ENCODE peak calls at places on chromosomes 2 and 18, in four cellular contexts. One of them, this sample, is unnamed.

GRCh38 chr2:226893206-226893605 is 57.4 kb downstream of the RHBDD1 start:
- DNase-seq in hypothalamus: no peak
- DNase-seq in left lung: no peak
- DNase-seq in anterior cingulate cortex: no peak
- DNase-seq in this sample: no peak

GRCh38 chr2:17736989-17737388 is 16.6 kb downstream of the SMC6 start:
- DNase-seq in left lung: no peak
- DNase-seq in anterior cingulate cortex: no peak
- DNase-seq in hypothalamus: no peak
- DNase-seq in this sample: no peak

GRCh38 chr2:234146087-234146826 is 95.8 kb downstream of the SPP2 start:
- DNase-seq in left lung: no peak
- DNase-seq in anterior cingulate cortex: no peak
- DNase-seq in hypothalamus: no peak
- DNase-seq in this sample: no peak

GRCh38 chr2:232361646-232362045 is 16.9 kb upstream of the ALPP start:
- DNase-seq in anterior cingulate cortex: no peak
- DNase-seq in hypothalamus: no peak
- DNase-seq in left lung: no peak
- DNase-seq in this sample: no peak

GRCh38 chr2:135984199-135985017 is 1.0 kb downstream of the DARS1 start:
- DNase-seq in hypothalamus: no peak
- DNase-seq in left lung: no peak
- DNase-seq in anterior cingulate cortex: no peak
- DNase-seq in this sample: no peak

GRCh38 chr2:30713698-30714097 is 93.5 kb downstream of the CAPN13 start:
- DNase-seq in hypothalamus: no peak
- DNase-seq in left lung: no peak
- DNase-seq in anterior cingulate cortex: no peak
- DNase-seq in this sample: no peak

GRCh38 chr2:219306047-219306446 is 3.2 kb downstream of the PTPRN start:
- DNase-seq in anterior cingulate cortex: no peak
- DNase-seq in left lung: no peak
- DNase-seq in hypothalamus: no peak
- DNase-seq in this sample: no peak

GRCh38 chr18:24459772-24460171 is 665 bp upstream of the HRH4 start:
- DNase-seq in anterior cingulate cortex: no peak
- DNase-seq in hypothalamus: no peak
- DNase-seq in left lung: no peak
- DNase-seq in this sample: no peak

GRCh38 chr2:231227309-231228162 is 29.1 kb downstream of the ARMC9 start:
- DNase-seq in left lung: no peak
- DNase-seq in hypothalamus: no peak
- DNase-seq in anterior cingulate cortex: peak; percentile 52
- DNase-seq in this sample: no peak

GRCh38 chr2:1366546-1367134 is 46.6 kb upstream of the TPO start:
- DNase-seq in anterior cingulate cortex: peak; percentile 73
- DNase-seq in hypothalamus: no peak
- DNase-seq in left lung: no peak
- DNase-seq in this sample: peak; percentile 78

GRCh38 chr2:161370981-161371380 is 45.1 kb upstream of the TBR1 start:
- DNase-seq in anterior cingulate cortex: peak; percentile 3
- DNase-seq in left lung: no peak
- DNase-seq in hypothalamus: no peak
- DNase-seq in this sample: no peak

GRCh38 chr2:109103286-109103685 is 25.7 kb upstream of the SH3RF3 start:
- DNase-seq in left lung: no peak
- DNase-seq in hypothalamus: no peak
- DNase-seq in anterior cingulate cortex: no peak
- DNase-seq in this sample: peak; percentile 13

GRCh38 chr2:233416199-233416598 is 61.9 kb downstream of the DGKD start:
- DNase-seq in hypothalamus: no peak
- DNase-seq in anterior cingulate cortex: no peak
- DNase-seq in left lung: no peak
- DNase-seq in this sample: no peak

GRCh38 chr2:16570516-16570915 is 95.1 kb downstream of the CYRIA start:
- DNase-seq in anterior cingulate cortex: no peak
- DNase-seq in hypothalamus: no peak
- DNase-seq in left lung: no peak
- DNase-seq in this sample: no peak

GRCh38 chr2:237480988-237481387 is 6.1 kb upstream of the MLPH start:
- DNase-seq in hypothalamus: no peak
- DNase-seq in anterior cingulate cortex: no peak
- DNase-seq in left lung: no peak
- DNase-seq in this sample: no peak

GRCh38 chr2:211085056-211085680 is 528.8 kb downstream of the CPS1 start:
- DNase-seq in hypothalamus: no peak
- DNase-seq in left lung: no peak
- DNase-seq in anterior cingulate cortex: no peak
- DNase-seq in this sample: no peak

GRCh38 chr2:590214-591175 is 86.7 kb downstream of the TMEM18 start:
- DNase-seq in left lung: peak; percentile 54
- DNase-seq in anterior cingulate cortex: no peak
- DNase-seq in hypothalamus: no peak
- DNase-seq in this sample: peak; percentile 31

This sample was measured in aorta.